ENCODE peak calls at places on chromosomes 13 and 19, in seven cellular contexts. Z, J, K, X, T, C and U are unnamed samples.
A peak's percentile ranks its signal among the peaks of the same experiment; 100 is the strongest.

GRCh38 chr13:97004096-97004876 is 10.0 kb upstream of the OXGR1 start:
- DNase-seq in J (no peak), Z (no peak), C (no peak), K (no peak), T (no peak), X (no peak), U (peak; percentile 81)

GRCh38 chr19:2813235-2814160 is 6.2 kb upstream of the ZNF554 start:
- DNase-seq in Z (peak; percentile 94), T (no peak), C (no peak), X (no peak), J (no peak), K (no peak), U (no peak)

GRCh38 chr13:43300817-43301216 is 277.4 kb downstream of the DNAJC15 start:
- DNase-seq in T (no peak), J (no peak), X (no peak), K (no peak), C (no peak), Z (no peak), U (no peak)

GRCh38 chr19:29569038-29569911 is 36.8 kb upstream of the POP4 start:
- DNase-seq in Z (no peak), T (no peak), K (no peak), C (no peak), X (peak; percentile 41), J (no peak), U (no peak)

GRCh38 chr19:43078311-43078710 is 4.2 kb downstream of the PSG2 start:
- DNase-seq in J (no peak), Z (no peak), K (no peak), C (no peak), X (no peak), T (no peak), U (peak; percentile 43)

GRCh38 chr19:58549664-58550361 is 5.1 kb downstream of the CHMP2A start:
- DNase-seq in C (no peak), Z (no peak), X (no peak), K (no peak), J (no peak), T (no peak), U (no peak)

GRCh38 chr13:80337011-80337688 is 3.8 kb downstream of the SPRY2 start:
- DNase-seq in X (no peak), T (no peak), C (no peak), K (peak; percentile 56), Z (peak; percentile 31), J (peak; percentile 35), U (no peak)

GRCh38 chr19:46824887-46825730 is 25.5 kb downstream of the AP2S1 start:
- DNase-seq in J (no peak), X (no peak), Z (no peak), C (peak; percentile 39), K (no peak), T (no peak), U (peak; percentile 44)

GRCh38 chr13:48892311-48892710 is 83.4 kb upstream of the FNDC3A start:
- DNase-seq in J (no peak), X (no peak), Z (no peak), K (no peak), C (peak; percentile 35), T (no peak), U (peak; percentile 92)

GRCh38 chr19:8194528-8195275 is 14.5 kb upstream of the CERS4 start:
- DNase-seq in K (peak; percentile 53), J (peak; percentile 30), T (no peak), C (peak; percentile 79), Z (no peak), X (no peak), U (no peak)

GRCh38 chr13:50526771-50527567 is 316.5 kb downstream of the DLEU7 start:
- DNase-seq in Z (peak; percentile 33), X (no peak), T (no peak), K (no peak), J (no peak), C (no peak), U (no peak)

GRCh38 chr13:50531917-50532899 is 311.3 kb downstream of the DLEU7 start:
- DNase-seq in K (no peak), J (no peak), Z (peak; percentile 17), X (no peak), T (no peak), C (no peak), U (peak; percentile 69)

GRCh38 chr13:50527612-50528509 is 315.6 kb downstream of the DLEU7 start:
- DNase-seq in K (no peak), C (no peak), T (no peak), J (no peak), X (no peak), Z (no peak), U (no peak)

GRCh38 chr13:50524540-50524939 is 319.0 kb downstream of the DLEU7 start:
- DNase-seq in X (no peak), Z (no peak), C (no peak), T (no peak), K (no peak), J (no peak), U (no peak)

DNA sequence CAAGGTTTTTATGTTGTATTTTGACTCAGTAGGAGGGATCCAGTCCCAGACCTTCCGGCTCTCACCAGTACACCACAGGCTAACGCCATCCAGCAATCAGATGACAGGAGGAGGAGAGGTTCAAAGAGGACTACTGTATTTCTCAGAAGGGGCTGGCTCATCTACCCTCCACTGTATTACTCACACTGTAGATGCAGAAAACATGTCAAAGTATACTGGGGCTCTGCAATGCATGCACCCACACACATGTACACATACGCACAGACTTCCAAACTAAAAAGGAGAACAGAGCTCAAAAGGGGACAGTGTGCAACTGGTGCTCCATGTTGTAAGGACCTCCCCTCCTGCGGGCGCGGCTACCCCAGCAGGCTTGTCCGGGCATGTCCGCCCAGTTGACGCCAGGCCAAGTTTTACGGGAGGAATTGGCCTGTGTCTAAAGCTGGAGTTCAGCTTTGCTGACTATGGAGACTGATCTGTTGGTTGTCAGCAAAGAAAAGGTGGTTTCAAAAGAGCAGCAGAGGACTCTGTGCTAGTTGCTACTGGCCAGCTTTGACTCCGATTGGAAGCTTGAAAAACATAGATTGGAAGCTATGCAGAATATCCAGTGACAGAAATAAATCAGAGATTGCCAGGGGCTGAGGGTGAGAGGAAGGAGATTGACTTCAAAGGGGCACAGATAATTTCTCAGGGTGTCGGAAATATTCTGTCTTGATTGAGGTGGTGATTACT is 314.2 kb downstream of the DLEU7 start:
- DNase-seq in T (peak; percentile 73), X (peak; percentile 88), Z (peak; percentile 37), K (peak; percentile 55), J (peak; percentile 90), C (peak; percentile 2), U (peak; percentile 97)
- H3K4me3 ChIP-seq in T (no peak overlapping the region), X (peak overlapping the region; percentile 59), Z (no peak overlapping the region), K (no peak overlapping the region), J (no peak overlapping the region), C (no peak overlapping the region), U (no peak overlapping the region)

GRCh38 chr13:113724016-113724758 is 34.8 kb upstream of the TMEM255B start:
- DNase-seq in C (no peak), T (no peak), K (no peak), X (no peak), Z (no peak), J (no peak), U (no peak)
- TF ChIP-seq CTCF in C (no peak), T (no peak), K (no peak), X (no peak), Z (no peak), J (no peak), U (no peak)

DNA sequence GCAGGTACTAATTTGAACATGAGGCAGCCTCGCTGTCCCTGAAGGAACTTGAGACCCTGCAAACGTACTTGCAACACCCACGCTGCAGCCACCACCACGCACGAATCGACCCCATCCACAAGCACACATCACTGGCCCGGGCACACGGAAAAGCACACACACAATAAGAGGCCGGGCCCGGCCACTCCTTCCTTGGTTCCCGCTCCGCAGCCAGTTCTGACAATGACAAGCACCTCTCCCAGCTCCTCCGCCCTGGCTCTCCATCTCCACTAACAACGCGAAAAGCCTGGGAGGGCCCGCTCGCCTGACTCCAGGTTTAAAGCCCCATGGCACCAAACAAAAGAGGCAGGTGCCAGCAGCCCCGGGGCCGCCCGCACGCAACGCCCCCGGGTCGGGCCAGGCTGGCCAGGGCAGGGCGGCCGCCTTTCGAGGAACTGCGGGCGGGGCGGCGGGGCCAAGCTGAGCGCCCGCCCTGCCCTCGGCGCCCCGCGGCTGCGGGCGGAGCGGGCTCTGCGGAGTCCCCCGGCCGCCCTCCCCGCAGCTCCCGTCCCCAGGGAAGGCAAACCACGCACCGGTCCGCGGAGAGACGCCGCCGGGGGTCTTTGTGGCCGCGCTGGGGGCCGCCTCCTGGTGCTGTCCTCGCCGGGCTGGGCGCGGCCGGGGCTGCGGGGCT is 504 bp downstream of the DCLK1 start:
- DNase-seq in Z (peak; percentile 80), X (no peak), K (peak; percentile 85), J (no peak), C (no peak), T (no peak), U (peak; percentile 16)
- H3K4me3 ChIP-seq in Z (peak overlapping the region; percentile 61), X (peak overlapping the region; percentile 79), K (peak overlapping the region; percentile 83), J (peak overlapping the region; percentile 19), C (no peak overlapping the region), T (peak overlapping the region; percentile 3), U (peak overlapping the region; percentile 57)

GRCh38 chr13:110702089-110702488 is 3.8 kb downstream of the CARS2 start:
- DNase-seq in J (no peak), K (no peak), Z (no peak), T (no peak), C (no peak), X (no peak), U (no peak)

GRCh38 chr13:110702591-110703526 is 3.1 kb downstream of the CARS2 start:
- DNase-seq in K (peak; percentile 51), Z (peak; percentile 35), T (no peak), X (no peak), J (no peak), C (no peak), U (peak; percentile 74)

GRCh38 chr13:110705356-110705825 is 525 bp downstream of the CARS2 start:
- DNase-seq in C (no peak), J (no peak), Z (no peak), K (no peak), T (no peak), X (no peak), U (no peak)

GRCh38 chr13:110706570-110707378 is 858 bp upstream of the CARS2 start:
- DNase-seq in C (no peak), J (no peak), X (peak; percentile 56), Z (no peak), K (peak; percentile 53), T (no peak), U (no peak)

DNA sequence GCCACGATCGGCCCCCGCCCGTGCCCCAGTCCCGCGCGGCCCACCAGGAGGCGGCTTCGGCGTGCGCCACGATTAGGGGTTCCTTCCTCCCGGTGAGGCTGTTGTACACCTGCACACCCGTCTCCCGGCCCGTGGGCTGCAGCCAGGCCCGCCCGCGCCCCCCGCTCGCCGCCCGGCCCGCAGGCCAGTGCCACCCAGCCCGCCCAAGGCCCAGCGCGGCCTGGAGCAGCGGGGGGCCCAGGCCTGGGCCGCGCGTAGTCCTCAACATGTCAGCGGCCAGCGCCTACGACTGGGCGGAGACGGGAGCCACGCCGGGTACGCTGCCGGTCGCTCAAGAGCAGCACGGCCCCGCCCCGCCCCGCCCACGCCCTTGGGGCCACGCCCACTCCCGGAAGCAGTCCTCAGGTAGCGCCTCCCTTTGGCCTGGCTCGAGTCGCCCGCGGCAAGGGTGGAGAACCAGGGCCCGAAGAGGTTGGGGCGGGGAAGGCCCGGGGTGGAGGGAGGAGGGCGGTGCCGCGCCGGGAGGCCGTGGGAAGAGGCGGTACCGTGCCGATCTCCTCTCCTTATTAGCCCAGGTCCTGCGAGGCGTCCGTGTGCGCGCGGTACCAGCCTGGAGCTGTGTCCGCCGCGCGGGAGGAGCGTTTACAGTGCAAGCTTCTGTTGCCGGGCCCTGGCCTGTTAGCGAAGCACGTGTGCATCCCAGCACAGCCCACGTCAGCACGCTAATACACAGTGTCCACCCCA is at the start of gene CARS2:
- DNase-seq in K (peak; percentile 99), T (peak; percentile 96), C (peak; percentile 98), J (peak; percentile 98), X (peak; percentile 99), Z (peak; percentile 96), U (peak; percentile 98)
- TF ChIP-seq CTCF in K (peak; percentile 18), T (no peak), C (peak; percentile 16), J (no peak), X (no peak), Z (peak; percentile 15), U (peak; percentile 16)